ENCODE peak calls at places on chromosomes 2 and 18, in five cellular contexts. C is RWPE1, T is A549, P is stomach, W is astrocyte. G is an unnamed sample.

GRCh38 chr2:27765621-27766286 is 5.8 kb upstream of the MRPL33 start:
- DNase-seq in C (no peak), T (no peak), P (peak), W (peak), G (no peak)

GRCh38 chr2:18641823-18642222 is 52.5 kb upstream of the NT5C1B start:
- DNase-seq in C (no peak), T (no peak), P (no peak), W (no peak), G (no peak)

GRCh38 chr2:240223631-240224030 is 83.2 kb upstream of the OTOS start:
- DNase-seq in C (no peak), T (no peak), P (peak), W (no peak), G (no peak)

GRCh38 chr18:46250084-46250811 is 146.1 kb downstream of the HAUS1 start:
- DNase-seq in C (peak), T (no peak), P (peak), W (peak), G (no peak)

GRCh38 chr2:241859017-241859435 is 332 bp upstream of the PDCD1 start:
- DNase-seq in C (no peak), T (no peak), P (no peak), W (no peak), G (no peak)

GRCh38 chr2:79717364-79718007 is 204.6 kb downstream of the CTNNA2 start:
- DNase-seq in C (peak), T (peak), P (no peak), W (peak), G (no peak)

GRCh38 chr2:192162392-192163042 is 32.2 kb downstream of the TMEFF2 start:
- DNase-seq in C (peak), T (peak), P (peak), W (peak), G (peak)

GRCh38 chr2:86518498-86518897 is 44.7 kb downstream of the CHMP3 start:
- DNase-seq in C (no peak), T (no peak), P (no peak), W (no peak), G (peak)

GRCh38 chr18:61244632-61245031 is 88.6 kb upstream of the CDH20 start:
- DNase-seq in C (no peak), T (no peak), P (no peak), W (no peak), G (no peak)

GRCh38 chr2:21268871-21269224 is 145.1 kb downstream of the TDRD15 start:
- DNase-seq in C (no peak), T (no peak), P (no peak), W (no peak), G (no peak)

GRCh38 chr2:129760669-129761068 is 218.8 kb upstream of the RAB6C start:
- DNase-seq in C (no peak), T (no peak), P (no peak), W (no peak), G (no peak)

GRCh38 chr2:144914622-144915230 is 394.8 kb upstream of the ZEB2 start:
- DNase-seq in C (no peak), T (no peak), P (no peak), W (peak), G (no peak)

GRCh38 chr2:149648282-149649030 is 60.9 kb upstream of the MMADHC start:
- DNase-seq in C (peak), T (peak), P (no peak), W (peak), G (no peak)

GRCh38 chr2:170878505-170878904 is 50.5 kb upstream of the GORASP2 start:
- DNase-seq in C (no peak), T (no peak), P (no peak), W (no peak), G (no peak)

DNA sequence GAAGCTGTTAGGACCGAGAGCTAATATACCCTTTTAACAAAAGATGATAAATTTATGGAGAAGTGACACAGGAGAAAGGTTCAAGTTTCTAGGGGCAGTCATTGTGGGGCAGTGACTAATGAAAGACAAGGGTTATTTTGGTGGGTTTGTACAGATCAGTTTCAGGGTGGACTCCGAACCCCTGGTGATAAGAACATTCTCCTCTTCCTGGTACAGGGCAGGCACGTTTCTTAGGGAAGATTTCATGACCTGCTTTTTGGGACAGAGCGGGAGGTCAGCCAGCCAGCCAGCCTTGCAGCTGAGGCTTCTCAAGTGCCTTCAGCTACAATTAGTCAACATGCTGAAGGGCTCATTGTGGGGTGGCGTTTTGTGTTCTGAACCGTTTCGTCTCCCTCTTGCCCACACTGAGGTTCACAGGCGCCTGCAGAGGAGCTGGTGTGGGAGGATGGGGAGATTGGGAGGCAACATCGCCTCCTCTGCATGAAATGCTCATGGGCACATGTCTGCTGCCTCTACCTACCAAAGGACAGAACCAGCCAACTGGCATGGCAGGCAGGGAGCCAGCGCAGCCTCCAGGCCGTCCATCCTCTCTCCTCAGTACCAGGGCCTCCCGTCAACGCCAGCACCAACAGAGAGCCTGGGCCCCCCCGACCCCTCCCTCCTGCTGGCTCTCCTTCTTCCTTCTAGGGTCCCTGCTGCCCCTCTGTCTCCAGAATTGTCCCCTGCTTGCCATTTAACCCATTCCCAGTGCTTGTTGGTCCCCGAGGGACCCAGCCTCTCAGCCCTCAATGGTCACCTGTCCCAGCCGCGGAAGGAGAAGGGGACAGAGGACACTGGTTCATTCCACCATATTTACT is 9.6 kb downstream of the CHMP1B start:
- DNase-seq in C (no peak), T (no peak), P (no peak), W (no peak), G (no peak)
- H3K27ac ChIP-seq in C (peak), T (peak), P (no peak), W (peak), G (no peak)

GRCh38 chr2:238528953-238529781 is 102.4 kb downstream of the ASB1 start:
- DNase-seq in C (peak), T (peak), P (no peak), W (peak), G (no peak)
- H3K27ac ChIP-seq in C (no peak), T (peak), P (no peak), W (no peak), G (no peak)

GRCh38 chr18:5466256-5466655 is 77.5 kb downstream of the EPB41L3 start:
- DNase-seq in C (no peak), T (no peak), P (no peak), W (no peak), G (no peak)
- H3K27ac ChIP-seq in C (no peak), T (no peak), P (no peak), W (no peak), G (no peak)

GRCh38 chr2:3778016-3778415 is 74.6 kb downstream of the DCDC2C start:
- DNase-seq in C (no peak), T (no peak), P (no peak), W (no peak), G (no peak)
- H3K27ac ChIP-seq in C (no peak), T (no peak), P (no peak), W (no peak), G (no peak)

GRCh38 chr2:84194906-84195644 is 264.0 kb downstream of the SUCLG1 start:
- DNase-seq in C (no peak), T (no peak), P (no peak), W (no peak), G (no peak)
- H3K27ac ChIP-seq in C (no peak), T (no peak), P (no peak), W (no peak), G (no peak)

DNA sequence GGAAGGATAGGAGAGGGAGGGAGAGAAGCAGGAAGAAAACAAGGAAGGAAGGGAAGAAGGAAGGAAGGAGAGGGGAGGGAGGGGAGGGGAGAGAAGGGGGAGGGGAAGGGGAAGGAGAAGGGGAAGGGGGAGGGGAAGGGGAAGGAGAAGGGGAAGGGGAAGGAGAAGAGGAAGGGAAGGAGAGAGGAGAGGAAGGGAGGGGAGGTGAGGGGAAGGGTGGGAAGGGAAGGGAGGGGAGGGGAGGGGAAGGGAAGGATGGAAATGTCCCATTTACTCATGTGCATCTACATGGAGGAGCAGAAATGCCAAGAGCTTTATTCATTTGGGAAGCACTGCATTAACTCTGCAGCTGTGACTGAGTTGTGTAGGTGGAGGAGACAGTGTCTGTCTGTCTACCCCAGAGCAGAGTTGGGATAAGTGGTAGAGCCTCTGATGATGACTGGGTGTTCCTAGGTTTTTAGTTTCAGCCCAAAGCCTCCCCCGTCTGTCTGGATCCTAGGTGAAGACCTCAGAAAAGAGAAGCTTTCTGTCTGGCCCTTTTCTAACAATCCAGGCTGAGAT is 131.3 kb downstream of the COL6A3 start:
- DNase-seq in C (no peak), T (no peak), P (no peak), W (peak), G (no peak)
- H3K27ac ChIP-seq in C (no peak), T (peak), P (peak), W (peak), G (no peak)

GRCh38 chr2:112712465-112712864 is 8.4 kb upstream of the NT5DC4 start:
- DNase-seq in C (no peak), T (no peak), P (no peak), W (no peak), G (no peak)
- H3K27ac ChIP-seq in C (no peak), T (no peak), P (no peak), W (no peak), G (no peak)

GRCh38 chr2:197237720-197238370 is 72.7 kb downstream of the ANKRD44 start:
- DNase-seq in C (no peak), T (no peak), P (no peak), W (no peak), G (no peak)

GRCh38 chr2:197241153-197241552 is 69.4 kb downstream of the ANKRD44 start:
- DNase-seq in C (no peak), T (no peak), P (no peak), W (no peak), G (no peak)

GRCh38 chr2:197240018-197240712 is 70.4 kb downstream of the ANKRD44 start:
- DNase-seq in C (no peak), T (no peak), P (no peak), W (no peak), G (no peak)

GRCh38 chr2:197240713-197241050 is 69.9 kb downstream of the ANKRD44 start:
- DNase-seq in C (no peak), T (no peak), P (no peak), W (no peak), G (no peak)

DNA sequence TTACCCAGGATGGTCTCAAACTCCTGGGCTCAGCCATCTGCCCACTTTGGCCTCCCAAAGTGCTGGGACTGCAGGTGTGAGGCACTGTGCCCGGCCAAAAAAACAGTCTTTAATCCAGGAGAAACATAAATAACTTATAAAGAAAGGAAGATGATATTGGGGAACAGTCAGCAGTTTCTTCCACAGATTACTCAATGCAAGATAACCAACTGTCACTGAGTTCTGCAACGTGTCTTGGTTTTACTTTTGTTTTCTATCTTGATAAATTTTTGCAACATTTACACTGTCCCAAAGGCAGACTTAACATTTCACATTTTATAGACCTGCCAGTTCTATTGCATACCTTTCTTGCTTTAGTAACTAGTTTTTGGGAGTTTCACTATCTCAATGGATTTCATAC is 71.1 kb downstream of the ANKRD44 start:
- DNase-seq in C (no peak), T (no peak), P (no peak), W (no peak), G (no peak)
- H3K27ac ChIP-seq in C (no peak), T (no peak), P (peak), W (no peak), G (no peak)

GRCh38 chr2:9985531-9985930 is 34.0 kb downstream of the GRHL1 start:
- DNase-seq in C (no peak), T (no peak), P (no peak), W (no peak), G (no peak)
- H3K27ac ChIP-seq in C (no peak), T (no peak), P (peak), W (peak), G (no peak)

G was measured in WERI-Rb-1.